ENCODE peak calls at places on chromosome 18, in ten cellular contexts. L is EL; H is fibroblast of pulmonary artery; A is Jurkat, Clone E6-1; E is M059J; K is A172; U is lung; Q is WTC11; C is central memory CD4-positive, alpha-beta T cell; Z is RPMI7951. B is an unnamed sample.

GRCh38 chr18:60549338-60549960 is 176.9 kb upstream of the MC4R start:
- DNase-seq in L (peak), H (peak), A (peak), E (peak), K (peak), U (no peak), Q (no peak), C (peak), Z (peak), B (peak)

GRCh38 chr18:77092104-77093066 is 40.2 kb downstream of the MBP start:
- DNase-seq in L (no peak), H (no peak), A (no peak), E (no peak), K (no peak), U (no peak), Q (no peak), C (no peak), Z (no peak), B (no peak)

GRCh38 chr18:7586379-7586778 is 19.3 kb downstream of the PTPRM start:
- DNase-seq in L (no peak), H (no peak), A (no peak), E (no peak), K (no peak), U (no peak), Q (no peak), C (no peak), Z (no peak), B (no peak)

GRCh38 chr18:79918089-79919011 is 33.1 kb downstream of the SLC66A2 start:
- DNase-seq in L (no peak), H (no peak), A (no peak), E (no peak), K (no peak), U (no peak), Q (no peak), C (no peak), Z (no peak), B (no peak)

GRCh38 chr18:13164406-13164805 is 54.2 kb upstream of the LDLRAD4 start:
- DNase-seq in L (no peak), H (no peak), A (no peak), E (no peak), K (no peak), U (no peak), Q (no peak), C (no peak), Z (no peak), B (no peak)

GRCh38 chr18:64240301-64240700 is 91.4 kb upstream of the LINC00305 start:
- DNase-seq in L (no peak), H (no peak), A (no peak), E (no peak), K (no peak), U (no peak), Q (no peak), C (no peak), Z (no peak), B (no peak)

GRCh38 chr18:80103231-80103630 is 5.8 kb upstream of the ADNP2 start:
- DNase-seq in L (peak), H (no peak), A (no peak), E (peak), K (peak), U (no peak), Q (no peak), C (no peak), Z (peak), B (no peak)

GRCh38 chr18:34764451-34764850 is 54.4 kb downstream of the DTNA start:
- DNase-seq in L (no peak), H (no peak), A (no peak), E (no peak), K (no peak), U (no peak), Q (no peak), C (no peak), Z (no peak), B (no peak)

GRCh38 chr18:76252880-76253279 is 242.2 kb downstream of the ZNF516 start:
- DNase-seq in L (no peak), H (peak), A (peak), E (no peak), K (no peak), U (no peak), Q (peak), C (no peak), Z (no peak), B (no peak)

GRCh38 chr18:57806891-57807280 is 3.8 kb upstream of the ATP8B1 start:
- DNase-seq in L (peak), H (peak), A (no peak), E (peak), K (peak), U (no peak), Q (no peak), C (no peak), Z (peak), B (no peak)